ENCODE peak calls at places on chromosomes 12 and 14, in six cellular contexts. G is HTR-8/SVneo; L is central memory CD4-positive, alpha-beta T cell; S is amygdala; F is activated T-cell treated with anti-CD3 and anti-CD28 coated beads, Interleukin-2, amount 50 U/mL, for 72 hours; U is stimulated activated CD4-positive, alpha-beta T cell treated with anti-CD3 and anti-CD28 coated beads, Interleukin-12 subunit alpha, Interleukin-12 subunit beta, amount 100 ng/mL, for 4 hours. J is an unnamed sample.

GRCh38 chr14:77529963-77530362 is 31.3 kb upstream of the ISM2 start:
- DNase-seq in F (no peak), U (no peak), S (no peak), G (no peak), L (no peak), J (no peak)

GRCh38 chr14:82511399-82511798 is 977.7 kb upstream of the SEL1L start:
- DNase-seq in S (no peak), F (no peak), G (no peak), L (no peak), U (no peak), J (no peak)

GRCh38 chr12:2958432-2959193 is 584 bp upstream of the TEAD4 start:
- DNase-seq in S (no peak), L (no peak), F (no peak), G (peak; percentile 92), U (no peak), J (no peak)

GRCh38 chr12:54051916-54052744 is 1.5 kb upstream of the HOXC4 start:
- DNase-seq in G (no peak), U (no peak), S (no peak), F (no peak), L (no peak), J (no peak)

GRCh38 chr14:22819191-22819988 is 4.2 kb upstream of the SLC7A7 start:
- DNase-seq in S (no peak), G (no peak), U (no peak), F (no peak), L (no peak), J (peak; percentile 81)

GRCh38 chr14:64218344-64219240 is 75.6 kb downstream of the ESR2 start:
- DNase-seq in S (no peak), G (no peak), F (no peak), U (no peak), L (no peak), J (no peak)

GRCh38 chr14:88424573-88424972 is 39.1 kb downstream of the SPATA7 start:
- DNase-seq in F (no peak), G (no peak), L (no peak), S (no peak), U (no peak), J (no peak)

GRCh38 chr12:110270125-110270962 is 10.7 kb upstream of the ATP2A2 start:
- DNase-seq in L (no peak), G (peak; percentile 69), S (no peak), F (no peak), U (no peak), J (peak; percentile 43)

GRCh38 chr12:45615268-45615667 is 114.2 kb upstream of the ARID2 start:
- DNase-seq in U (no peak), L (no peak), S (no peak), F (no peak), G (peak; percentile 76), J (no peak)

GRCh38 chr14:92690171-92691011 is 58.0 kb downstream of the LGMN start:
- DNase-seq in L (no peak), F (no peak), G (peak; percentile 56), S (no peak), U (no peak), J (peak; percentile 16)

GRCh38 chr12:613996-614726 is 49.1 kb downstream of the NINJ2 start:
- DNase-seq in U (peak; percentile 31), L (no peak), S (peak; percentile 19), F (peak; percentile 38), G (peak; percentile 38), J (peak; percentile 60)

GRCh38 chr14:35789651-35790050 is 19.4 kb downstream of the RALGAPA1 start:
- DNase-seq in F (peak; percentile 38), U (no peak), L (no peak), S (no peak), G (no peak), J (no peak)

GRCh38 chr12:103964805-103965204 is 867 bp upstream of the TDG start:
- DNase-seq in S (no peak), G (no peak), U (no peak), F (no peak), L (no peak), J (peak; percentile 12)

GRCh38 chr12:82857911-82858533 is 171.3 kb downstream of the TMTC2 start:
- DNase-seq in U (no peak), L (no peak), F (no peak), G (no peak), S (no peak), J (peak; percentile 68)

GRCh38 chr14:54306806-54307205 is 90.0 kb upstream of the CDKN3 start:
- DNase-seq in L (no peak), F (no peak), U (no peak), S (no peak), G (no peak), J (no peak)

GRCh38 chr12:43937947-43938346 is 102.1 kb downstream of the TMEM117 start:
- DNase-seq in G (no peak), S (no peak), U (no peak), F (no peak), L (no peak), J (peak; percentile 30)

GRCh38 chr12:4809449-4810218 is 89.4 kb downstream of the GALNT8 start:
- DNase-seq in F (peak; percentile 51), U (peak; percentile 18), S (no peak), G (no peak), L (no peak), J (no peak)

GRCh38 chr12:80936353-80936641 is 1.4 kb downstream of the LIN7A start:
- DNase-seq in L (no peak), S (no peak), U (no peak), G (no peak), F (no peak), J (no peak)

GRCh38 chr12:120972870-120973543 is 5.3 kb upstream of the HNF1A start:
- DNase-seq in S (no peak), G (no peak), F (no peak), U (no peak), L (no peak), J (no peak)

GRCh38 chr14:103528512-103529382 is at the start of gene TRMT61A:
- DNase-seq in U (peak; percentile 80), L (peak; percentile 69), S (peak; percentile 74), G (peak; percentile 94), F (peak; percentile 76), J (peak; percentile 22)

GRCh38 chr12:127383281-127383680 is 883.7 kb upstream of the TMEM132C start:
- DNase-seq in G (no peak), U (no peak), S (no peak), F (no peak), L (no peak), J (no peak)

GRCh38 chr14:64544607-64545312 is 4.2 kb downstream of the HSPA2 start:
- DNase-seq in U (no peak), F (no peak), S (no peak), G (no peak), L (no peak), J (no peak)

GRCh38 chr12:49296836-49297694 is 2.1 kb downstream of the PRPH start:
- DNase-seq in U (peak; percentile 27), S (no peak), L (no peak), G (peak; percentile 81), F (peak; percentile 64), J (no peak)

GRCh38 chr14:102464006-102464405 is 45.6 kb downstream of the ANKRD9 start:
- DNase-seq in L (no peak), G (no peak), S (no peak), U (no peak), F (no peak), J (no peak)

GRCh38 chr14:32565256-32565655 is 236.2 kb downstream of the AKAP6 start:
- DNase-seq in S (no peak), L (no peak), G (no peak), U (no peak), F (no peak), J (no peak)

GRCh38 chr14:99324291-99324690 is 52.3 kb upstream of the BCL11B start:
- DNase-seq in F (no peak), U (no peak), L (no peak), G (no peak), S (no peak), J (no peak)

GRCh38 chr12:117494833-117495714 is 133.6 kb upstream of the NOS1 start:
- DNase-seq in S (no peak), G (no peak), L (no peak), U (no peak), F (no peak), J (no peak)

GRCh38 chr12:1761857-1762256 is 58.5 kb upstream of the LRTM2 start:
- DNase-seq in L (no peak), F (no peak), S (no peak), U (no peak), G (no peak), J (no peak)

GRCh38 chr12:2177751-2178150 is 125.0 kb downstream of the CACNA1C start:
- DNase-seq in F (no peak), L (no peak), U (no peak), S (no peak), G (no peak), J (no peak)

GRCh38 chr14:28756896-28757570 is 9.6 kb upstream of the FOXG1 start:
- DNase-seq in S (no peak), L (no peak), F (no peak), G (no peak), U (no peak), J (peak; percentile 61)

GRCh38 chr12:39923364-39923763 is 182.5 kb downstream of the SLC2A13 start:
- DNase-seq in F (no peak), U (no peak), L (no peak), G (no peak), S (no peak), J (no peak)

GRCh38 chr12:4910502-4911315 is 1.0 kb downstream of the KCNA1 start:
- DNase-seq in G (no peak), U (no peak), S (no peak), F (peak; percentile 21), L (no peak), J (no peak)

J was measured in dermis microvascular lymphatic vessel endothelial cell.